ENCODE peak calls at places on chromosomes 11 and 22, in eight cellular contexts. One of them, this sample, is unnamed.
A peak's percentile ranks its signal among the peaks of the same experiment; 100 is the strongest.

GRCh38 chr22:27971926-27972325 is 52.9 kb upstream of the PITPNB start:
- DNase-seq in keratinocyte: no peak
- DNase-seq in cardiac muscle cell: no peak
- DNase-seq in OCI-LY7: no peak
- DNase-seq in brain microvascular endothelial cell: peak; percentile 9
- DNase-seq in mammary epithelial cell: no peak
- DNase-seq in psoas muscle: no peak
- DNase-seq in CD8-positive, alpha-beta T cell: no peak
- DNase-seq in this sample: no peak

GRCh38 chr11:10518123-10518522 is 22.9 kb downstream of the RNF141 start:
- DNase-seq in keratinocyte: peak; percentile 45
- DNase-seq in cardiac muscle cell: no peak
- DNase-seq in OCI-LY7: no peak
- DNase-seq in brain microvascular endothelial cell: no peak
- DNase-seq in mammary epithelial cell: peak; percentile 72
- DNase-seq in psoas muscle: no peak
- DNase-seq in CD8-positive, alpha-beta T cell: no peak
- DNase-seq in this sample: no peak

GRCh38 chr22:38761202-38762162 is 5.7 kb upstream of the SUN2 start:
- DNase-seq in keratinocyte: no peak
- DNase-seq in cardiac muscle cell: no peak
- DNase-seq in OCI-LY7: no peak
- DNase-seq in brain microvascular endothelial cell: no peak
- DNase-seq in mammary epithelial cell: no peak
- DNase-seq in psoas muscle: no peak
- DNase-seq in CD8-positive, alpha-beta T cell: no peak
- DNase-seq in this sample: no peak

GRCh38 chr11:78336877-78337553 is 80.6 kb downstream of the GAB2 start:
- DNase-seq in keratinocyte: no peak
- DNase-seq in cardiac muscle cell: no peak
- DNase-seq in OCI-LY7: no peak
- DNase-seq in brain microvascular endothelial cell: no peak
- DNase-seq in mammary epithelial cell: no peak
- DNase-seq in psoas muscle: no peak
- DNase-seq in CD8-positive, alpha-beta T cell: no peak
- DNase-seq in this sample: no peak

GRCh38 chr22:49901457-49901856 is 16.8 kb downstream of the ALG12 start:
- DNase-seq in keratinocyte: no peak
- DNase-seq in cardiac muscle cell: no peak
- DNase-seq in OCI-LY7: no peak
- DNase-seq in brain microvascular endothelial cell: no peak
- DNase-seq in mammary epithelial cell: no peak
- DNase-seq in psoas muscle: no peak
- DNase-seq in CD8-positive, alpha-beta T cell: no peak
- DNase-seq in this sample: no peak

GRCh38 chr22:45656577-45656976 is 15.1 kb upstream of the ATXN10 start:
- DNase-seq in keratinocyte: no peak
- DNase-seq in cardiac muscle cell: no peak
- DNase-seq in OCI-LY7: no peak
- DNase-seq in brain microvascular endothelial cell: no peak
- DNase-seq in mammary epithelial cell: no peak
- DNase-seq in psoas muscle: no peak
- DNase-seq in CD8-positive, alpha-beta T cell: no peak
- DNase-seq in this sample: no peak

GRCh38 chr11:126375726-126376125 is 20.2 kb downstream of the ST3GAL4 start:
- DNase-seq in keratinocyte: no peak
- DNase-seq in cardiac muscle cell: no peak
- DNase-seq in OCI-LY7: no peak
- DNase-seq in brain microvascular endothelial cell: no peak
- DNase-seq in mammary epithelial cell: no peak
- DNase-seq in psoas muscle: no peak
- DNase-seq in CD8-positive, alpha-beta T cell: no peak
- DNase-seq in this sample: no peak

GRCh38 chr11:2812371-2812991 is 73.1 kb downstream of the CDKN1C start:
- DNase-seq in keratinocyte: no peak
- DNase-seq in cardiac muscle cell: peak; percentile 28
- DNase-seq in OCI-LY7: no peak
- DNase-seq in brain microvascular endothelial cell: no peak
- DNase-seq in mammary epithelial cell: no peak
- DNase-seq in psoas muscle: peak; percentile 73
- DNase-seq in CD8-positive, alpha-beta T cell: no peak
- DNase-seq in this sample: peak; percentile 79

GRCh38 chr11:117281159-117281558 is 10.0 kb upstream of the BACE1-AS start:
- DNase-seq in keratinocyte: peak; percentile 56
- DNase-seq in cardiac muscle cell: no peak
- DNase-seq in OCI-LY7: no peak
- DNase-seq in brain microvascular endothelial cell: peak; percentile 91
- DNase-seq in mammary epithelial cell: peak; percentile 46
- DNase-seq in psoas muscle: no peak
- DNase-seq in CD8-positive, alpha-beta T cell: no peak
- DNase-seq in this sample: no peak

GRCh38 chr22:30196141-30196866 is 50.3 kb downstream of the LIF start:
- DNase-seq in keratinocyte: peak; percentile 94
- DNase-seq in cardiac muscle cell: peak; percentile 52
- DNase-seq in OCI-LY7: peak; percentile 55
- DNase-seq in brain microvascular endothelial cell: peak; percentile 100
- DNase-seq in mammary epithelial cell: peak; percentile 100
- DNase-seq in psoas muscle: peak; percentile 81
- DNase-seq in CD8-positive, alpha-beta T cell: no peak
- DNase-seq in this sample: peak; percentile 84

GRCh38 chr11:135008001-135008405 is 596.0 kb upstream of the B3GAT1 start:
- DNase-seq in keratinocyte: no peak
- DNase-seq in cardiac muscle cell: no peak
- DNase-seq in OCI-LY7: no peak
- DNase-seq in brain microvascular endothelial cell: no peak
- DNase-seq in mammary epithelial cell: no peak
- DNase-seq in psoas muscle: no peak
- DNase-seq in CD8-positive, alpha-beta T cell: no peak
- DNase-seq in this sample: no peak

GRCh38 chr11:119795231-119795630 is 66.2 kb upstream of the NECTIN1 start:
- DNase-seq in keratinocyte: peak; percentile 17
- DNase-seq in cardiac muscle cell: no peak
- DNase-seq in OCI-LY7: no peak
- DNase-seq in brain microvascular endothelial cell: peak; percentile 94
- DNase-seq in mammary epithelial cell: peak; percentile 46
- DNase-seq in psoas muscle: no peak
- DNase-seq in CD8-positive, alpha-beta T cell: no peak
- DNase-seq in this sample: no peak

GRCh38 chr11:89381094-89381493 is 110.1 kb downstream of the NOX4 start:
- DNase-seq in keratinocyte: peak; percentile 71
- DNase-seq in cardiac muscle cell: no peak
- DNase-seq in OCI-LY7: no peak
- DNase-seq in brain microvascular endothelial cell: peak; percentile 96
- DNase-seq in mammary epithelial cell: peak; percentile 93
- DNase-seq in psoas muscle: peak; percentile 12
- DNase-seq in CD8-positive, alpha-beta T cell: no peak
- DNase-seq in this sample: no peak

GRCh38 chr22:28016781-28017557 is 97.9 kb upstream of the PITPNB start:
- DNase-seq in keratinocyte: no peak
- DNase-seq in cardiac muscle cell: no peak
- DNase-seq in OCI-LY7: no peak
- DNase-seq in brain microvascular endothelial cell: no peak
- DNase-seq in mammary epithelial cell: no peak
- DNase-seq in psoas muscle: peak; percentile 8
- DNase-seq in CD8-positive, alpha-beta T cell: no peak
- DNase-seq in this sample: peak; percentile 26

GRCh38 chr22:38788417-38788816 is 5.5 kb downstream of the DNAL4 start:
- DNase-seq in keratinocyte: no peak
- DNase-seq in cardiac muscle cell: peak; percentile 67
- DNase-seq in OCI-LY7: no peak
- DNase-seq in brain microvascular endothelial cell: peak; percentile 83
- DNase-seq in mammary epithelial cell: peak; percentile 26
- DNase-seq in psoas muscle: no peak
- DNase-seq in CD8-positive, alpha-beta T cell: no peak
- DNase-seq in this sample: no peak

GRCh38 chr11:27720277-27720830 is 20.1 kb upstream of the BDNF start:
- DNase-seq in keratinocyte: no peak
- DNase-seq in cardiac muscle cell: peak; percentile 89
- DNase-seq in OCI-LY7: no peak
- DNase-seq in brain microvascular endothelial cell: peak; percentile 42
- DNase-seq in mammary epithelial cell: peak; percentile 45
- DNase-seq in psoas muscle: no peak
- DNase-seq in CD8-positive, alpha-beta T cell: no peak
- DNase-seq in this sample: no peak

GRCh38 chr22:27879923-27880322 is 39.1 kb downstream of the PITPNB start:
- DNase-seq in keratinocyte: no peak
- DNase-seq in cardiac muscle cell: peak; percentile 54
- DNase-seq in OCI-LY7: peak; percentile 53
- DNase-seq in brain microvascular endothelial cell: peak; percentile 41
- DNase-seq in mammary epithelial cell: peak; percentile 30
- DNase-seq in psoas muscle: no peak
- DNase-seq in CD8-positive, alpha-beta T cell: no peak
- DNase-seq in this sample: no peak

GRCh38 chr11:76169473-76169881 is 36.8 kb downstream of the WNT11 start:
- DNase-seq in keratinocyte: no peak
- DNase-seq in cardiac muscle cell: no peak
- DNase-seq in OCI-LY7: no peak
- DNase-seq in brain microvascular endothelial cell: no peak
- DNase-seq in mammary epithelial cell: no peak
- DNase-seq in psoas muscle: no peak
- DNase-seq in CD8-positive, alpha-beta T cell: no peak
- DNase-seq in this sample: no peak

GRCh38 chr11:134062255-134063030 is 6.4 kb upstream of the JAM3 start:
- DNase-seq in keratinocyte: no peak
- DNase-seq in cardiac muscle cell: no peak
- DNase-seq in OCI-LY7: no peak
- DNase-seq in brain microvascular endothelial cell: no peak
- DNase-seq in mammary epithelial cell: no peak
- DNase-seq in psoas muscle: no peak
- DNase-seq in CD8-positive, alpha-beta T cell: no peak
- DNase-seq in this sample: no peak

GRCh38 chr11:68044145-68044813 is 5.5 kb downstream of the TCIRG1 start:
- DNase-seq in keratinocyte: no peak
- DNase-seq in cardiac muscle cell: no peak
- DNase-seq in OCI-LY7: no peak
- DNase-seq in brain microvascular endothelial cell: no peak
- DNase-seq in mammary epithelial cell: no peak
- DNase-seq in psoas muscle: no peak
- DNase-seq in CD8-positive, alpha-beta T cell: no peak
- DNase-seq in this sample: no peak

DNA sequence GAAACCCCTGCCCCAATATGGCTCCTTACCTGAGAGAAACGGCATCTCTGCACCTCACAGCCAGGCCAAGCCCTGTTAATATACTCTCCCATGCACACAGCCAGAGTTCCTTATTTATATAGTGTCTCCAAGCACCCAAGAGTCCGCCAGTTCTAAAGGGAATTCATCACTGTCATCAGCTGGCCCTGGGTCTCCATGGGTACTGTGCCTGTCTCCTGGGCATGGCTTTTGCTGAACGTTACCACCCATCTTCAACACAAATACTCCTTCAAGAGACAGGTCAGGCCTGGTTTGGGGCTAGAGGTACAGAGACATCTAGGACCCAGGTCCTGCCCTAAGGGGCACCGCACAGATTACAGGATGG is 1.6 kb upstream of the ATG16L2 start:
- DNase-seq in keratinocyte: no peak
- DNase-seq in cardiac muscle cell: peak; percentile 41
- DNase-seq in OCI-LY7: peak; percentile 40
- DNase-seq in brain microvascular endothelial cell: no peak
- DNase-seq in mammary epithelial cell: no peak
- DNase-seq in psoas muscle: no peak
- DNase-seq in CD8-positive, alpha-beta T cell: no peak
- DNase-seq in this sample: no peak
- H3K27ac ChIP-seq in keratinocyte: peak overlapping the region; percentile 77
- H3K27ac ChIP-seq in cardiac muscle cell: no peak overlapping the region
- H3K27ac ChIP-seq in OCI-LY7: peak overlapping the region; percentile 91
- H3K27ac ChIP-seq in brain microvascular endothelial cell: no peak overlapping the region
- H3K27ac ChIP-seq in mammary epithelial cell: peak overlapping the region; percentile 88
- H3K27ac ChIP-seq in psoas muscle: peak overlapping the region; percentile 97
- H3K27ac ChIP-seq in CD8-positive, alpha-beta T cell: no peak overlapping the region
- H3K27ac ChIP-seq in this sample: no peak overlapping the region

GRCh38 chr22:17970205-17970708 is 54.1 kb downstream of the MICAL3 start:
- DNase-seq in keratinocyte: no peak
- DNase-seq in cardiac muscle cell: no peak
- DNase-seq in OCI-LY7: no peak
- DNase-seq in brain microvascular endothelial cell: peak; percentile 65
- DNase-seq in mammary epithelial cell: no peak
- DNase-seq in psoas muscle: no peak
- DNase-seq in CD8-positive, alpha-beta T cell: no peak
- DNase-seq in this sample: no peak
- H3K27ac ChIP-seq in keratinocyte: no peak overlapping the region
- H3K27ac ChIP-seq in cardiac muscle cell: peak overlapping the region; percentile 66
- H3K27ac ChIP-seq in OCI-LY7: no peak overlapping the region
- H3K27ac ChIP-seq in brain microvascular endothelial cell: peak overlapping the region; percentile 96
- H3K27ac ChIP-seq in mammary epithelial cell: no peak overlapping the region
- H3K27ac ChIP-seq in psoas muscle: peak overlapping the region; percentile 58
- H3K27ac ChIP-seq in CD8-positive, alpha-beta T cell: no peak overlapping the region
- H3K27ac ChIP-seq in this sample: no peak overlapping the region

DNA sequence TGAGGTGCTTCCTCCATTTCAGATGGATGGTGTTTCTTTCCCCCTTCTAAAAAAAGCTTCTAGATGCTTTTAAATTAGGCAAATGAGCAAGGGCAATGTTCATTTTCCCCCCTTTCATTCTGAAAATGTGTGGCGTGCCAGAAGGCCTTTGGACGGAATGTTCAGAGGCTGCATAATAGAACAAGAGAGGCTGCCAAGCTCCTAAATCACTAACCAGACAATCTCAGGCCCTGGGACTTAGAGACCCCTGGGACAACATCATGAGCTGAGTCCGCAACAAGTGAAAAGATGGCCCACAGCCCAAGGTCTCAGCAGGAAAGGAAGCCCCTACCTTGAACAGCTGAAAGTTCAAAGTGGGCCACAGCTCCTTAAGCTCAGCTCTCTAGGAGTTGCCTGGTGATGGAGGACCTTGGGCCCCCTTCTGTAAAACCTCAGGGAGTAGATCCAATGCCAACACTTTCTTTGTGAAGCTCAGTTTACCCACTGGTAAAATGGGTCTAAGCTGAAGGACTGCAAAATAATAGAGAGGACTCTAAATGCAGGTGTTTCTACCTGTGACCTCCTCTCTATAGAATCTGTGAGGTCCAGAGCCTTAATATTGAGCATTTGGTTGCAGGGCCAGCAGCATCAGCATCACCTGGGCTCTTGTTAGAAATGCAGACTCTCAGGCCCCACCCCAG is 144.0 kb downstream of the FBXO7 start:
- DNase-seq in keratinocyte: no peak
- DNase-seq in cardiac muscle cell: no peak
- DNase-seq in OCI-LY7: no peak
- DNase-seq in brain microvascular endothelial cell: no peak
- DNase-seq in mammary epithelial cell: no peak
- DNase-seq in psoas muscle: peak; percentile 48
- DNase-seq in CD8-positive, alpha-beta T cell: no peak
- DNase-seq in this sample: no peak
- H3K27ac ChIP-seq in keratinocyte: no peak overlapping the region
- H3K27ac ChIP-seq in cardiac muscle cell: no peak overlapping the region
- H3K27ac ChIP-seq in OCI-LY7: no peak overlapping the region
- H3K27ac ChIP-seq in brain microvascular endothelial cell: no peak overlapping the region
- H3K27ac ChIP-seq in mammary epithelial cell: no peak overlapping the region
- H3K27ac ChIP-seq in psoas muscle: peak overlapping the region; percentile 57
- H3K27ac ChIP-seq in CD8-positive, alpha-beta T cell: no peak overlapping the region
- H3K27ac ChIP-seq in this sample: peak overlapping the region; percentile 37

GRCh38 chr11:86743223-86744118 is 56.9 kb upstream of the PRSS23 start:
- DNase-seq in keratinocyte: peak; percentile 94
- DNase-seq in cardiac muscle cell: peak; percentile 8
- DNase-seq in OCI-LY7: no peak
- DNase-seq in brain microvascular endothelial cell: peak; percentile 98
- DNase-seq in mammary epithelial cell: peak; percentile 99
- DNase-seq in psoas muscle: peak; percentile 61
- DNase-seq in CD8-positive, alpha-beta T cell: no peak
- DNase-seq in this sample: peak; percentile 78
- H3K27ac ChIP-seq in keratinocyte: peak overlapping the region; percentile 96
- H3K27ac ChIP-seq in cardiac muscle cell: no peak overlapping the region
- H3K27ac ChIP-seq in OCI-LY7: no peak overlapping the region
- H3K27ac ChIP-seq in brain microvascular endothelial cell: peak overlapping the region; percentile 98
- H3K27ac ChIP-seq in mammary epithelial cell: peak overlapping the region; percentile 85
- H3K27ac ChIP-seq in psoas muscle: peak overlapping the region; percentile 55
- H3K27ac ChIP-seq in CD8-positive, alpha-beta T cell: no peak overlapping the region
- H3K27ac ChIP-seq in this sample: peak overlapping the region; percentile 89